ENCODE peak calls at places on chromosomes 4 and X, in seven cellular contexts. One of them, this sample, is unnamed.

GRCh38 chrX:103215768-103216085 is 819 bp downstream of the BEX4 start:
- DNase-seq in CD4-positive, alpha-beta T cell: no peak
- DNase-seq in MM.1S: no peak
- DNase-seq in epithelial cell of esophagus: no peak
- DNase-seq in AG09309: no peak
- DNase-seq in Peyer's patch: no peak
- DNase-seq in PC-3: no peak
- DNase-seq in this sample: no peak

GRCh38 chrX:1222511-1223252 is 10.2 kb upstream of the CRLF2 start:
- DNase-seq in CD4-positive, alpha-beta T cell: no peak
- DNase-seq in MM.1S: no peak
- DNase-seq in epithelial cell of esophagus: peak; percentile 21
- DNase-seq in AG09309: no peak
- DNase-seq in Peyer's patch: no peak
- DNase-seq in PC-3: peak; percentile 64
- DNase-seq in this sample: no peak

GRCh38 chrX:19799319-19800182 is 87.8 kb downstream of the SH3KBP1 start:
- DNase-seq in CD4-positive, alpha-beta T cell: peak; percentile 21
- DNase-seq in MM.1S: no peak
- DNase-seq in epithelial cell of esophagus: peak; percentile 8
- DNase-seq in AG09309: no peak
- DNase-seq in Peyer's patch: no peak
- DNase-seq in PC-3: no peak
- DNase-seq in this sample: no peak

GRCh38 chrX:11407331-11408110 is 114.3 kb downstream of the AMELX start:
- DNase-seq in CD4-positive, alpha-beta T cell: no peak
- DNase-seq in MM.1S: no peak
- DNase-seq in epithelial cell of esophagus: no peak
- DNase-seq in AG09309: peak; percentile 20
- DNase-seq in Peyer's patch: no peak
- DNase-seq in PC-3: peak; percentile 35
- DNase-seq in this sample: no peak

GRCh38 chrX:154593201-154593600 is 8.3 kb downstream of the CTAG1A start:
- DNase-seq in CD4-positive, alpha-beta T cell: no peak
- DNase-seq in MM.1S: no peak
- DNase-seq in epithelial cell of esophagus: no peak
- DNase-seq in AG09309: no peak
- DNase-seq in Peyer's patch: no peak
- DNase-seq in PC-3: no peak
- DNase-seq in this sample: no peak

GRCh38 chr4:3026531-3026930 is 47.8 kb downstream of the HTT-AS start:
- DNase-seq in CD4-positive, alpha-beta T cell: no peak
- DNase-seq in MM.1S: no peak
- DNase-seq in epithelial cell of esophagus: no peak
- DNase-seq in AG09309: no peak
- DNase-seq in Peyer's patch: no peak
- DNase-seq in PC-3: no peak
- DNase-seq in this sample: no peak

GRCh38 chr4:182206916-182207315 is 36.3 kb upstream of the TENM3 start:
- DNase-seq in CD4-positive, alpha-beta T cell: no peak
- DNase-seq in MM.1S: no peak
- DNase-seq in epithelial cell of esophagus: no peak
- DNase-seq in AG09309: no peak
- DNase-seq in Peyer's patch: no peak
- DNase-seq in PC-3: no peak
- DNase-seq in this sample: no peak

GRCh38 chr4:40976343-40976742 is 226.6 kb downstream of the NSUN7 start:
- DNase-seq in CD4-positive, alpha-beta T cell: no peak
- DNase-seq in MM.1S: peak; percentile 67
- DNase-seq in epithelial cell of esophagus: peak; percentile 74
- DNase-seq in AG09309: no peak
- DNase-seq in Peyer's patch: no peak
- DNase-seq in PC-3: peak; percentile 79
- DNase-seq in this sample: peak; percentile 33

GRCh38 chrX:11375614-11376119 is 82.5 kb downstream of the AMELX start:
- DNase-seq in CD4-positive, alpha-beta T cell: no peak
- DNase-seq in MM.1S: no peak
- DNase-seq in epithelial cell of esophagus: no peak
- DNase-seq in AG09309: no peak
- DNase-seq in Peyer's patch: no peak
- DNase-seq in PC-3: no peak
- DNase-seq in this sample: no peak

GRCh38 chrX:18885317-18886004 is 98.5 kb downstream of the PHKA2 start:
- DNase-seq in CD4-positive, alpha-beta T cell: no peak
- DNase-seq in MM.1S: peak; percentile 70
- DNase-seq in epithelial cell of esophagus: no peak
- DNase-seq in AG09309: no peak
- DNase-seq in Peyer's patch: no peak
- DNase-seq in PC-3: no peak
- DNase-seq in this sample: peak; percentile 13

GRCh38 chr4:25505637-25505991 is 128.6 kb downstream of the ANAPC4 start:
- DNase-seq in CD4-positive, alpha-beta T cell: no peak
- DNase-seq in MM.1S: no peak
- DNase-seq in epithelial cell of esophagus: no peak
- DNase-seq in AG09309: no peak
- DNase-seq in Peyer's patch: no peak
- DNase-seq in PC-3: no peak
- DNase-seq in this sample: no peak

GRCh38 chrX:107574054-107574683 is 54.1 kb upstream of the PRPS1 start:
- DNase-seq in CD4-positive, alpha-beta T cell: no peak
- DNase-seq in MM.1S: no peak
- DNase-seq in epithelial cell of esophagus: peak; percentile 74
- DNase-seq in AG09309: no peak
- DNase-seq in Peyer's patch: no peak
- DNase-seq in PC-3: peak; percentile 84
- DNase-seq in this sample: no peak

GRCh38 chr4:12053951-12054350 is 625.3 kb upstream of the HS3ST1 start:
- DNase-seq in CD4-positive, alpha-beta T cell: no peak
- DNase-seq in MM.1S: no peak
- DNase-seq in epithelial cell of esophagus: no peak
- DNase-seq in AG09309: no peak
- DNase-seq in Peyer's patch: no peak
- DNase-seq in PC-3: no peak
- DNase-seq in this sample: no peak

GRCh38 chrX:20144491-20144890 is 2.9 kb upstream of the EIF1AX start:
- DNase-seq in CD4-positive, alpha-beta T cell: no peak
- DNase-seq in MM.1S: no peak
- DNase-seq in epithelial cell of esophagus: peak; percentile 57
- DNase-seq in AG09309: no peak
- DNase-seq in Peyer's patch: no peak
- DNase-seq in PC-3: peak; percentile 73
- DNase-seq in this sample: no peak

GRCh38 chr4:52244773-52245360 is 193.8 kb downstream of the SPATA18 start:
- DNase-seq in CD4-positive, alpha-beta T cell: no peak
- DNase-seq in MM.1S: no peak
- DNase-seq in epithelial cell of esophagus: no peak
- DNase-seq in AG09309: no peak
- DNase-seq in Peyer's patch: no peak
- DNase-seq in PC-3: peak; percentile 39
- DNase-seq in this sample: no peak

GRCh38 chr4:86778169-86778568 is 71.0 kb downstream of the SLC10A6 start:
- DNase-seq in CD4-positive, alpha-beta T cell: no peak
- DNase-seq in MM.1S: no peak
- DNase-seq in epithelial cell of esophagus: no peak
- DNase-seq in AG09309: no peak
- DNase-seq in Peyer's patch: no peak
- DNase-seq in PC-3: peak; percentile 7
- DNase-seq in this sample: no peak

GRCh38 chrX:20361081-20361889 is 94.6 kb upstream of the RPS6KA3 start:
- DNase-seq in CD4-positive, alpha-beta T cell: no peak
- DNase-seq in MM.1S: no peak
- DNase-seq in epithelial cell of esophagus: peak; percentile 40
- DNase-seq in AG09309: no peak
- DNase-seq in Peyer's patch: no peak
- DNase-seq in PC-3: no peak
- DNase-seq in this sample: no peak

GRCh38 chr4:134529629-134530028 is 328.0 kb upstream of the PABPC4L start:
- DNase-seq in CD4-positive, alpha-beta T cell: no peak
- DNase-seq in MM.1S: no peak
- DNase-seq in epithelial cell of esophagus: no peak
- DNase-seq in AG09309: no peak
- DNase-seq in Peyer's patch: no peak
- DNase-seq in PC-3: no peak
- DNase-seq in this sample: no peak

GRCh38 chr4:91373546-91373945 is 930.2 kb upstream of the GRID2 start:
- DNase-seq in CD4-positive, alpha-beta T cell: no peak
- DNase-seq in MM.1S: no peak
- DNase-seq in epithelial cell of esophagus: no peak
- DNase-seq in AG09309: no peak
- DNase-seq in Peyer's patch: no peak
- DNase-seq in PC-3: no peak
- DNase-seq in this sample: no peak

GRCh38 chr4:168501407-168501806 is 4.6 kb downstream of the PALLD start:
- DNase-seq in CD4-positive, alpha-beta T cell: no peak
- DNase-seq in MM.1S: no peak
- DNase-seq in epithelial cell of esophagus: peak; percentile 67
- DNase-seq in AG09309: no peak
- DNase-seq in Peyer's patch: no peak
- DNase-seq in PC-3: peak; percentile 89
- DNase-seq in this sample: no peak

GRCh38 chr4:79934660-79935059 is 138.4 kb downstream of the ANTXR2 start:
- DNase-seq in CD4-positive, alpha-beta T cell: no peak
- DNase-seq in MM.1S: no peak
- DNase-seq in epithelial cell of esophagus: no peak
- DNase-seq in AG09309: no peak
- DNase-seq in Peyer's patch: no peak
- DNase-seq in PC-3: no peak
- DNase-seq in this sample: no peak

DNA sequence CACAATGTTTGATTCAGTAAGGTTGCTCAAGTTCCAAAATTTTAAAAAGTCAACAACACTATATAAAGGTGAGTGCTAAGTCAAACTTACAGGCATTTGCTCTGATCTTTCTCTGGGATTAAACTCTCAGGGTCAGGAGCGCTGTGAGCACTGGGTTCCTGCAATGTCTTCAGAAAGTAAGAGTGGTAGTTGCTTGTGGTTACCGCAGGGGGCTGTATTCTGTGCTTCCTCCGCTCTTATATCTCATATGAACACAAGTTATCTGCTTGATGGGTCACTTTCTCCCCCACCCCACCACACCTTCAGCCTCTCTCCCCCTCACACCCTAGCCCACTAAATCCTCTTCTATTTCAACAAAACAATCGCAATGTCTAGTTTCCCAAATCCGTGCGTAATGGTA is 116.4 kb upstream of the IGSF1 start:
- DNase-seq in CD4-positive, alpha-beta T cell: no peak
- DNase-seq in MM.1S: no peak
- DNase-seq in epithelial cell of esophagus: no peak
- DNase-seq in AG09309: no peak
- DNase-seq in Peyer's patch: no peak
- DNase-seq in PC-3: peak; percentile 1
- DNase-seq in this sample: no peak
- TF ChIP-seq CTCF in CD4-positive, alpha-beta T cell: no peak
- TF ChIP-seq CTCF in MM.1S: no peak
- TF ChIP-seq CTCF in epithelial cell of esophagus: no peak
- TF ChIP-seq CTCF in AG09309: peak; percentile 22
- TF ChIP-seq CTCF in Peyer's patch: no peak
- TF ChIP-seq CTCF in PC-3: no peak
- TF ChIP-seq CTCF in this sample: peak; percentile 25

GRCh38 chr4:156576946-156577345 is 394.7 kb downstream of the PDGFC start:
- DNase-seq in CD4-positive, alpha-beta T cell: no peak
- DNase-seq in MM.1S: no peak
- DNase-seq in epithelial cell of esophagus: no peak
- DNase-seq in AG09309: no peak
- DNase-seq in Peyer's patch: no peak
- DNase-seq in PC-3: no peak
- DNase-seq in this sample: no peak

GRCh38 chr4:156571146-156571545 is 400.5 kb downstream of the PDGFC start:
- DNase-seq in CD4-positive, alpha-beta T cell: no peak
- DNase-seq in MM.1S: no peak
- DNase-seq in epithelial cell of esophagus: no peak
- DNase-seq in AG09309: no peak
- DNase-seq in Peyer's patch: no peak
- DNase-seq in PC-3: no peak
- DNase-seq in this sample: no peak

GRCh38 chr4:156578005-156578404 is 393.6 kb downstream of the PDGFC start:
- DNase-seq in CD4-positive, alpha-beta T cell: no peak
- DNase-seq in MM.1S: no peak
- DNase-seq in epithelial cell of esophagus: no peak
- DNase-seq in AG09309: no peak
- DNase-seq in Peyer's patch: no peak
- DNase-seq in PC-3: no peak
- DNase-seq in this sample: no peak

GRCh38 chr4:156578713-156579112 is 392.9 kb downstream of the PDGFC start:
- DNase-seq in CD4-positive, alpha-beta T cell: no peak
- DNase-seq in MM.1S: no peak
- DNase-seq in epithelial cell of esophagus: no peak
- DNase-seq in AG09309: no peak
- DNase-seq in Peyer's patch: no peak
- DNase-seq in PC-3: peak; percentile 16
- DNase-seq in this sample: no peak

DNA sequence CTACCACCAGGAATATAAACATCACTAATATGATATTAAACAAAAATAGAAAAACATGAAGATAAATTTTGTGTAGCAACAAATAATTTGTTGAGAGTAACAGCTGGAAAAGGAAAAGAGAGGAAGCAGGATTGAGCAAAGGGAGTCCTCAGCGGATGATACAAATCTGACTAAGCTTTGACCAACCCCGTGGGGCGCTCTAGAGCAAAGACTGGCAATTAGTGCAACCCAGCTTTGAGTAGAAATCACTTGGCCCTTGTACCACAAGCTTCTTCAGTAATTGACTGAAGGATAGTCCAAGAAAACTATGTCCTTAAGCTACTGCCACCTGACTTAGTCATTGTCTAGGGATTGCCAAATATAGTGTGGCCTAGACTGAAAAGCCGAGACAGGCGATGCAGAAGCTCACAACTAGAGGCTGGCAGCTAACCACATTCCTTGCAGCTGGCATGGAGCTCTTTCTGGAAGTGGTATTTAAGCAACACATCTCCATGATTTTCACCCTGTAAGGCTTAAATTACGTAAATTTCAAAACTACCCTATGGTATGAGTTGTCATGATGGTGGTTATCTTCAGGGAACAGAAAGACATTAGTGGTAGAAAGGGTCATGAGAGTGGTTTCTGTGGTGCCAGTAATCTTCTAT is 396.0 kb downstream of the PDGFC start:
- DNase-seq in CD4-positive, alpha-beta T cell: no peak
- DNase-seq in MM.1S: no peak
- DNase-seq in epithelial cell of esophagus: peak; percentile 61
- DNase-seq in AG09309: no peak
- DNase-seq in Peyer's patch: no peak
- DNase-seq in PC-3: peak; percentile 32
- DNase-seq in this sample: no peak
- TF ChIP-seq CTCF in CD4-positive, alpha-beta T cell: no peak
- TF ChIP-seq CTCF in MM.1S: no peak
- TF ChIP-seq CTCF in epithelial cell of esophagus: peak; percentile 46
- TF ChIP-seq CTCF in AG09309: no peak
- TF ChIP-seq CTCF in Peyer's patch: no peak
- TF ChIP-seq CTCF in PC-3: no peak
- TF ChIP-seq CTCF in this sample: no peak

GRCh38 chrX:98481636-98482035 is 1597.9 kb downstream of the RPA4 start:
- DNase-seq in CD4-positive, alpha-beta T cell: no peak
- DNase-seq in MM.1S: no peak
- DNase-seq in epithelial cell of esophagus: no peak
- DNase-seq in AG09309: no peak
- DNase-seq in Peyer's patch: no peak
- DNase-seq in PC-3: no peak
- DNase-seq in this sample: no peak
- TF ChIP-seq CTCF in CD4-positive, alpha-beta T cell: no peak
- TF ChIP-seq CTCF in MM.1S: no peak
- TF ChIP-seq CTCF in epithelial cell of esophagus: no peak
- TF ChIP-seq CTCF in AG09309: no peak
- TF ChIP-seq CTCF in Peyer's patch: no peak
- TF ChIP-seq CTCF in PC-3: no peak
- TF ChIP-seq CTCF in this sample: no peak

GRCh38 chrX:78124304-78124703 is 15.1 kb downstream of the TAF9B start:
- DNase-seq in CD4-positive, alpha-beta T cell: no peak
- DNase-seq in MM.1S: no peak
- DNase-seq in epithelial cell of esophagus: no peak
- DNase-seq in AG09309: no peak
- DNase-seq in Peyer's patch: no peak
- DNase-seq in PC-3: no peak
- DNase-seq in this sample: no peak
- TF ChIP-seq CTCF in CD4-positive, alpha-beta T cell: no peak
- TF ChIP-seq CTCF in MM.1S: peak; percentile 42
- TF ChIP-seq CTCF in epithelial cell of esophagus: peak; percentile 19
- TF ChIP-seq CTCF in AG09309: peak; percentile 42
- TF ChIP-seq CTCF in Peyer's patch: no peak
- TF ChIP-seq CTCF in PC-3: peak; percentile 44
- TF ChIP-seq CTCF in this sample: peak; percentile 14